ENCODE peak calls at places on chromosomes 4 and X, in five cellular contexts. E, B, K, N and X are unnamed samples.
A peak's percentile ranks its signal among the peaks of the same experiment; 100 is the strongest.

GRCh38 chrX:119887721-119888425 is 7.8 kb upstream of the AKAP14 start:
- DNase-seq in N (peak; percentile 78), E (peak; percentile 84), K (peak; percentile 66), B (peak; percentile 74), X (peak; percentile 38)

GRCh38 chr4:184514121-184514988 is 40.0 kb upstream of the IRF2 start:
- DNase-seq in K (peak; percentile 28), B (no peak), N (peak; percentile 25), E (peak; percentile 70), X (no peak)

GRCh38 chrX:32016195-32016594 is 944.4 kb upstream of the FTHL17 start:
- DNase-seq in B (no peak), K (no peak), N (no peak), E (no peak), X (no peak)

GRCh38 chrX:138128025-138128671 is 562.2 kb downstream of the ZIC3 start:
- DNase-seq in N (peak; percentile 5), B (no peak), K (no peak), E (no peak), X (no peak)

GRCh38 chr4:80243274-80244018 is 23.0 kb upstream of the FGF5 start:
- DNase-seq in B (no peak), K (no peak), E (no peak), N (no peak), X (no peak)

GRCh38 chrX:13659057-13659456 is 6.1 kb downstream of the TCEANC start:
- DNase-seq in K (no peak), N (peak; percentile 17), E (no peak), B (no peak), X (no peak)

GRCh38 chr4:100348472-100348871 is 158.2 kb upstream of the DDIT4L start:
- DNase-seq in B (no peak), E (no peak), K (no peak), N (peak; percentile 1), X (no peak)

GRCh38 chr4:136925203-136925602 is 607.1 kb downstream of the PCDH18 start:
- DNase-seq in K (no peak), N (no peak), B (no peak), E (no peak), X (no peak)

GRCh38 chrX:119189586-119189985 is 46.5 kb upstream of the PGRMC1 start:
- DNase-seq in E (no peak), N (no peak), B (no peak), K (peak; percentile 45), X (no peak)

GRCh38 chr4:181597766-181598165 is 645.4 kb upstream of the TENM3 start:
- DNase-seq in K (no peak), E (no peak), B (no peak), N (no peak), X (no peak)

GRCh38 chrX:155767101-155767878 is 113.9 kb upstream of the VAMP7 start:
- DNase-seq in E (peak; percentile 60), B (no peak), K (peak; percentile 41), N (peak; percentile 18), X (no peak)

GRCh38 chr4:111847256-111848108 is 297.8 kb upstream of the FAM241A start:
- DNase-seq in E (no peak), N (no peak), B (no peak), K (no peak), X (no peak)

GRCh38 chrX:15310117-15310516 is 5.3 kb downstream of the ASB11 start:
- DNase-seq in K (no peak), B (no peak), N (no peak), E (no peak), X (no peak)

GRCh38 chr4:100450449-100450848 is 67.4 kb downstream of the EMCN start:
- DNase-seq in B (no peak), E (no peak), N (no peak), K (no peak), X (no peak)

GRCh38 chrX:69968956-69969355 is 80.8 kb downstream of the AWAT2 start:
- DNase-seq in N (no peak), B (no peak), E (no peak), K (no peak), X (no peak)

GRCh38 chr4:85028910-85029309 is 62.4 kb upstream of the WDFY3 start:
- DNase-seq in E (no peak), K (no peak), N (no peak), B (no peak), X (no peak)

GRCh38 chr4:61886180-61886579 is 686.1 kb downstream of the ADGRL3 start:
- DNase-seq in E (no peak), B (no peak), N (no peak), K (no peak), X (no peak)

GRCh38 chrX:1483843-1484637 is 31.3 kb upstream of the ASMTL start:
- DNase-seq in K (no peak), N (no peak), E (peak; percentile 27), B (peak; percentile 31), X (no peak)

GRCh38 chr4:42398448-42399355 is 1.4 kb downstream of the SHISA3 start:
- DNase-seq in K (no peak), N (no peak), B (no peak), E (no peak), X (no peak)

GRCh38 chr4:42399393-42399792 is 2.1 kb downstream of the SHISA3 start:
- DNase-seq in B (no peak), K (no peak), E (no peak), N (no peak), X (no peak)

GRCh38 chr4:42404001-42404400 is 6.7 kb downstream of the SHISA3 start:
- DNase-seq in E (no peak), N (peak; percentile 9), B (no peak), K (no peak), X (no peak)

GRCh38 chr4:42397635-42398447 is 553 bp downstream of the SHISA3 start:
- DNase-seq in E (no peak), K (peak; percentile 38), N (no peak), B (no peak), X (no peak)

DNA sequence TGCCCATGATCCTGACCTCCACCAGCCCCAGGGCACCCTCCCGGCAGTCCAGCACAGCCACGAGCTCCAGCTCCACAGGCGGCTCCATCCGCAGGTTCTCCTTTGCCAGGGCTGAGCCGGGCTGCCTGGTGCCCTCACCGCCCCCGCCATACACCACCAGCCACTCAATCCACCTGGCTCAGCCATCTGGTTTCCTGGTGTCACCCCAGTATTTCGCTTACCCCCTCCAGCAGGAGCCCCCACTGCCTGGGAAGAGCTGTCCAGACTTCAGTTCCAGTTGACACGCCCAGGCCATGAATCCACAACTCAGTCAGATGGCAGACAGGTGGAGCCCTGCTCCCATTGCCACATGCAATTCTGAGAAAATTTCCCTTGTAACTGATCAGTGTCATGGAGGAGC is 3.9 kb downstream of the SHISA3 start:
- DNase-seq in E (no peak), N (no peak), K (no peak), B (no peak), X (no peak)
- TF ChIP-seq CTCF in E (no peak), N (no peak), K (no peak), B (no peak), X (no peak)

GRCh38 chr4:28784188-28784587 is 1923.5 kb downstream of the STIM2 start:
- DNase-seq in B (no peak), E (no peak), N (no peak), K (no peak), X (no peak)
- TF ChIP-seq CTCF in B (no peak), E (no peak), N (no peak), K (no peak), X (no peak)

GRCh38 chrX:137052641-137053235 is 18.9 kb upstream of the GPR101 start:
- DNase-seq in N (peak; percentile 8), E (no peak), K (no peak), B (no peak), X (no peak)
- TF ChIP-seq CTCF in N (no peak), E (no peak), K (no peak), B (peak; percentile 7), X (no peak)

GRCh38 chr4:20313237-20314030 is 61.7 kb downstream of the SLIT2 start:
- DNase-seq in B (no peak), E (no peak), N (no peak), K (no peak), X (no peak)
- TF ChIP-seq CTCF in B (peak; percentile 62), E (no peak), N (no peak), K (no peak), X (no peak)

DNA sequence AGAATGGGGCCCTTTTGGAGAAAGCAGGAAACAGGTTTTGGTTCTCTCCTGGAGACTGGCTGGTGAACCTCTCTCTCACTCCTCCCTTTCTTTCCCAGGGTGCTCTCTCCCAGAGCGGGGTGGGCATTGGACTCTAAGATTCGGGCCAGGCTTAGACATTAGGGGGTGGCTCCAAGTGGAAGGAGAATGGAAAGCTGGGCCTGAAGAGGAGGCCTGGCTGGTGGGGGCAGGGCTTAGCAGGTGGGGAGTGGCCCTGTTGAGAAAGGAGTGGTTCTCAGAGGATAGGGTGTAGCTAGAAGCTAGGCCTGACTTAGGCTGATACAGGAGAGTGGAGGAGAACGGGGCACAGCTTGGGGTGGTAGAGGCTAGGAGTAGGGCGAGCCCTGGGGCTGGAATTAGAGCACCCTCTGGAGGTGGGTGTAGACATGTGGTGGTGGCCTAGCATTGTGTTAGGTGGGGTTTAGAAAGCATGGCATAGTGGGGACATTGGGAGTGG is 5.7 kb downstream of the PLP2 start:
- DNase-seq in N (no peak), E (no peak), K (no peak), B (no peak), X (no peak)
- TF ChIP-seq CTCF in N (peak; percentile 11), E (no peak), K (no peak), B (no peak), X (no peak)

GRCh38 chr4:102730968-102731533 is 29.7 kb downstream of the MANBA start:
- DNase-seq in N (no peak), E (no peak), B (no peak), K (no peak), X (no peak)
- TF ChIP-seq CTCF in N (no peak), E (no peak), B (peak; percentile 41), K (no peak), X (no peak)

GRCh38 chrX:3244955-3245354 is 101.5 kb downstream of the MXRA5 start:
- DNase-seq in K (no peak), B (no peak), E (no peak), N (no peak), X (no peak)
- TF ChIP-seq CTCF in K (no peak), B (no peak), E (no peak), N (no peak), X (no peak)

GRCh38 chr4:2796261-2797187 is 3.6 kb downstream of the SH3BP2 start:
- DNase-seq in N (no peak), B (no peak), K (no peak), E (peak; percentile 70), X (no peak)
- TF ChIP-seq CTCF in N (no peak), B (no peak), K (no peak), E (no peak), X (no peak)